ENCODE peak calls at places on chromosomes 7 and 10, in four cellular contexts. F is CD8-positive, alpha-beta T cell; M is IMR-90; I is PC-9. R is an unnamed sample.

GRCh38 chr7:37943905-37944736 is 23.7 kb downstream of the EPDR1 start:
- DNase-seq in M (no peak), I (no peak), F (no peak), R (no peak)

GRCh38 chr7:35624299-35625186 is 70.4 kb downstream of the HERPUD2 start:
- DNase-seq in F (no peak), I (no peak), M (peak), R (peak)

GRCh38 chr7:26278769-26279168 is 12.9 kb upstream of the SNX10 start:
- DNase-seq in M (no peak), F (no peak), I (peak), R (no peak)

GRCh38 chr10:48478980-48479811 is 125.7 kb downstream of the ARHGAP22 start:
- DNase-seq in I (no peak), M (no peak), F (no peak), R (no peak)

GRCh38 chr7:147524726-147525245 is 1065.8 kb upstream of the C7orf33 start:
- DNase-seq in I (no peak), M (no peak), F (no peak), R (no peak)

GRCh38 chr7:157558875-157559595 is 222.2 kb downstream of the DNAJB6 start:
- DNase-seq in I (no peak), M (no peak), F (no peak), R (no peak)

GRCh38 chr10:47340613-47341170 is 7.5 kb upstream of the RBP3 start:
- DNase-seq in I (peak), F (peak), M (peak), R (peak)

GRCh38 chr10:28248092-28248491 is 54.8 kb downstream of the MPP7 start:
- DNase-seq in M (peak), I (no peak), F (no peak), R (no peak)

GRCh38 chr10:79351332-79351731 is 4.1 kb downstream of the PPIF start:
- DNase-seq in M (no peak), I (no peak), F (no peak), R (no peak)

GRCh38 chr10:48251152-48251524 is 23.4 kb downstream of the FRMPD2 start:
- DNase-seq in M (no peak), I (no peak), F (no peak), R (no peak)

GRCh38 chr7:48285365-48285764 is 114.1 kb downstream of the ABCA13 start:
- DNase-seq in M (peak), F (no peak), I (no peak), R (no peak)

GRCh38 chr10:86520871-86521619 is 547 bp downstream of the WAPL start:
- DNase-seq in I (peak), M (peak), F (peak), R (no peak)

GRCh38 chr7:54179321-54180029 is 362.7 kb upstream of the VSTM2A start:
- DNase-seq in F (no peak), I (no peak), M (no peak), R (no peak)

GRCh38 chr10:124288928-124289921 is 129.5 kb downstream of the OAT start:
- DNase-seq in M (no peak), I (no peak), F (no peak), R (no peak)

GRCh38 chr7:129721139-129721538 is 109.6 kb downstream of the NRF1 start:
- DNase-seq in F (no peak), I (no peak), M (peak), R (no peak)

GRCh38 chr7:38507379-38507778 is 123.8 kb downstream of the AMPH start:
- DNase-seq in F (no peak), M (peak), I (no peak), R (no peak)

DNA sequence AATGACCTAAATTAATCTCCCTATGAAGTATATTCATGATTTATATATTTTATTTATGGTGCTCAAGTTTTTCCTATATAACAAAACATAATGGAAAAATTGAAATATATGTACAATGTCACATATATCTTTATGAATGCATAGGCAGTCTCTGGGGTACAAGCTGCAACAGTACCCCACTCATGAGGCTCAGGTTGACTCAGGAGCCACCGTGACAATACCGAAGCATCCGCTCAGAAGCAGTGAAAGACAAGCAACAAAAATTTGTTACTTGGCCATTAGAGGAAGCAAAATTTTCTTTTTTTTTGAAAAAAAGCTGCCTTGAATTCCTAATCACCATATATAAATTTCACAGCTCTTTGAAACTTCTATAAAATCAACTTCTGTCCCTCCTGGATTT is 2.9 kb downstream of the NAMPT start:
- DNase-seq in I (no peak), M (no peak), F (no peak), R (no peak)
- H3K4me3 ChIP-seq in I (peak), M (no peak), F (no peak), R (no peak)

GRCh38 chr7:42618649-42619315 is 293.1 kb downstream of the C7orf25 start:
- DNase-seq in F (no peak), I (no peak), M (no peak), R (no peak)
- H3K4me3 ChIP-seq in F (no peak), I (no peak), M (no peak), R (no peak)

GRCh38 chr10:76874896-76875295 is 762.7 kb downstream of the KCNMA1 start:
- DNase-seq in I (no peak), F (no peak), M (no peak), R (no peak)
- H3K4me3 ChIP-seq in I (no peak), F (no peak), M (no peak), R (no peak)

GRCh38 chr10:132666733-132667612 is 119.0 kb downstream of the NKX6-2 start:
- DNase-seq in I (no peak), M (peak), F (no peak), R (no peak)

GRCh38 chr10:132669208-132669861 is 116.6 kb downstream of the NKX6-2 start:
- DNase-seq in F (no peak), M (no peak), I (no peak), R (no peak)

GRCh38 chr10:132670546-132670945 is 115.4 kb downstream of the NKX6-2 start:
- DNase-seq in M (no peak), I (no peak), F (no peak), R (no peak)

GRCh38 chr10:132665946-132666732 is 119.8 kb downstream of the NKX6-2 start:
- DNase-seq in M (peak), I (peak), F (no peak), R (no peak)

GRCh38 chr10:132667613-132668394 is 118.1 kb downstream of the NKX6-2 start:
- DNase-seq in M (peak), F (no peak), I (no peak), R (no peak)
- H3K4me3 ChIP-seq in M (no peak), F (no peak), I (no peak), R (no peak)

GRCh38 chr10:101818119-101818957 is at the start of gene OGA:
- DNase-seq in M (peak), I (peak), F (peak), R (peak)

GRCh38 chr10:101817542-101818118 is 614 bp downstream of the OGA start:
- DNase-seq in M (peak), I (peak), F (no peak), R (no peak)

GRCh38 chr10:101816913-101817541 is 1.2 kb downstream of the OGA start:
- DNase-seq in M (no peak), F (no peak), I (no peak), R (no peak)

GRCh38 chr10:101814466-101815041 is 3.7 kb downstream of the OGA start:
- DNase-seq in I (no peak), F (no peak), M (no peak), R (no peak)

GRCh38 chr10:101816375-101816773 is 1.9 kb downstream of the OGA start:
- DNase-seq in F (no peak), M (no peak), I (no peak), R (no peak)
- H3K4me3 ChIP-seq in F (peak), M (peak), I (peak), R (peak)

GRCh38 chr10:90920986-90921643 is at the start of gene ANKRD1:
- DNase-seq in F (no peak), I (peak), M (peak), R (no peak)
- H3K4me3 ChIP-seq in F (no peak), I (peak), M (peak), R (no peak)

DNA sequence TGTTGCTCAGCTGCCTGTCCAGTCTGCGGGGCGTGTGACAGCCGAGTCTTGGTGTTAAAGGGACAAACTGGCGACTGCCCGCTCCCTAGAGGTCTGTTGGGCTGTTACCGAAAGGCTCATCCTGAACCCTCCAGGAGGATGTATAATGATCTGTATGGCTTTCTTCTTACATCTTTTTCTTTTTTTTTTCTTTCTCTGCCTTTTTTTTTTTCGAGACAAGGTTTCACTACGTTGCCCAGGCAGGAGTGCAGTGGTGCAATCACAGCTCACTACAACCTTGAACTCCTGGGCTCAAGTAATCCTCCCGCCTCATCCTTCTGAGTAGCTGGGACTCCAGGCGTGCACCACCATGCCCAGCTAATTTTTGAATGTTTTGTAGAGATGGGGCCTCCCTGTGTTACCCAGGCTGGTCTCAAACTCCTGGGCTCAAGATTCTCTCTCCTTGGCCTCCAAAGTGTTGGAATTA is 857 bp downstream of the INTS15 start:
- DNase-seq in I (no peak), F (no peak), M (no peak), R (no peak)
- H3K4me3 ChIP-seq in I (peak), F (peak), M (peak), R (peak)

GRCh38 chr7:151343516-151343915 is 1.9 kb downstream of the NUB1 start:
- DNase-seq in F (no peak), M (no peak), I (no peak), R (no peak)

GRCh38 chr7:151345576-151345975 is 4.0 kb downstream of the NUB1 start:
- DNase-seq in I (no peak), M (no peak), F (no peak), R (no peak)

GRCh38 chr7:151347200-151347599 is 5.6 kb downstream of the NUB1 start:
- DNase-seq in M (no peak), I (no peak), F (no peak), R (no peak)

GRCh38 chr7:151348970-151349369 is 7.4 kb downstream of the NUB1 start:
- DNase-seq in M (no peak), I (no peak), F (no peak), R (no peak)

GRCh38 chr7:151346180-151346769 is 4.7 kb downstream of the NUB1 start:
- DNase-seq in M (no peak), I (no peak), F (no peak), R (no peak)
- H3K4me3 ChIP-seq in M (no peak), I (no peak), F (no peak), R (no peak)

R was measured in Jurkat, Clone E6-1.